ENCODE peak calls at places on chromosomes 4 and X, in seven cellular contexts. One of them, this sample, is unnamed.

GRCh38 chr4:75513529-75514130 is 573 bp downstream of the RCHY1 start:
- DNase-seq in GM03348: no peak
- DNase-seq in testis: no peak
- DNase-seq in hepatocyte: peak
- DNase-seq in frontal cortex: no peak
- DNase-seq in substantia nigra: no peak
- DNase-seq in fibroblast of pulmonary artery: peak
- DNase-seq in this sample: peak

GRCh38 chrX:3713225-3713936 is at the start of gene PRKX:
- DNase-seq in testis: peak
- DNase-seq in fibroblast of pulmonary artery: peak
- DNase-seq in substantia nigra: peak
- DNase-seq in GM03348: peak
- DNase-seq in frontal cortex: peak
- DNase-seq in hepatocyte: peak
- DNase-seq in this sample: peak

GRCh38 chr4:8157496-8157895 is 1.1 kb downstream of the ABLIM2 start:
- DNase-seq in fibroblast of pulmonary artery: peak
- DNase-seq in hepatocyte: no peak
- DNase-seq in frontal cortex: no peak
- DNase-seq in substantia nigra: no peak
- DNase-seq in GM03348: no peak
- DNase-seq in testis: no peak
- DNase-seq in this sample: peak

GRCh38 chr4:139266583-139267257 is 13.3 kb downstream of the MGARP start:
- DNase-seq in fibroblast of pulmonary artery: peak
- DNase-seq in frontal cortex: peak
- DNase-seq in testis: peak
- DNase-seq in substantia nigra: peak
- DNase-seq in GM03348: peak
- DNase-seq in hepatocyte: peak
- DNase-seq in this sample: peak

GRCh38 chr4:124940387-124940786 is 227.9 kb upstream of the ANKRD50 start:
- DNase-seq in substantia nigra: no peak
- DNase-seq in fibroblast of pulmonary artery: peak
- DNase-seq in GM03348: peak
- DNase-seq in frontal cortex: no peak
- DNase-seq in testis: no peak
- DNase-seq in hepatocyte: no peak
- DNase-seq in this sample: no peak

GRCh38 chr4:40607224-40607623 is 22.4 kb downstream of the RBM47 start:
- DNase-seq in testis: no peak
- DNase-seq in frontal cortex: no peak
- DNase-seq in fibroblast of pulmonary artery: peak
- DNase-seq in substantia nigra: no peak
- DNase-seq in GM03348: no peak
- DNase-seq in hepatocyte: no peak
- DNase-seq in this sample: peak

GRCh38 chr4:2461246-2461960 is 7.5 kb upstream of the RNF4 start:
- DNase-seq in fibroblast of pulmonary artery: no peak
- DNase-seq in GM03348: no peak
- DNase-seq in hepatocyte: no peak
- DNase-seq in frontal cortex: no peak
- DNase-seq in testis: no peak
- DNase-seq in substantia nigra: no peak
- DNase-seq in this sample: no peak

GRCh38 chr4:26288308-26288982 is 32.4 kb upstream of the RBPJ start:
- DNase-seq in frontal cortex: no peak
- DNase-seq in hepatocyte: no peak
- DNase-seq in testis: no peak
- DNase-seq in substantia nigra: no peak
- DNase-seq in fibroblast of pulmonary artery: peak
- DNase-seq in GM03348: peak
- DNase-seq in this sample: peak

GRCh38 chr4:123922847-123923246 is 526.3 kb downstream of the SPRY1 start:
- DNase-seq in GM03348: no peak
- DNase-seq in testis: no peak
- DNase-seq in hepatocyte: no peak
- DNase-seq in frontal cortex: no peak
- DNase-seq in substantia nigra: no peak
- DNase-seq in fibroblast of pulmonary artery: peak
- DNase-seq in this sample: peak

GRCh38 chr4:34323549-34324325 is 1920.6 kb downstream of the ARAP2 start:
- DNase-seq in frontal cortex: no peak
- DNase-seq in GM03348: peak
- DNase-seq in fibroblast of pulmonary artery: peak
- DNase-seq in hepatocyte: no peak
- DNase-seq in substantia nigra: no peak
- DNase-seq in testis: no peak
- DNase-seq in this sample: no peak

GRCh38 chr4:31422006-31422405 is 701.8 kb downstream of the PCDH7 start:
- DNase-seq in hepatocyte: no peak
- DNase-seq in frontal cortex: no peak
- DNase-seq in testis: no peak
- DNase-seq in GM03348: no peak
- DNase-seq in substantia nigra: no peak
- DNase-seq in fibroblast of pulmonary artery: no peak
- DNase-seq in this sample: no peak

GRCh38 chr4:159487284-159487747 is 384.4 kb downstream of the RAPGEF2 start:
- DNase-seq in GM03348: peak
- DNase-seq in frontal cortex: peak
- DNase-seq in fibroblast of pulmonary artery: peak
- DNase-seq in testis: peak
- DNase-seq in hepatocyte: peak
- DNase-seq in substantia nigra: peak
- DNase-seq in this sample: peak

GRCh38 chrX:18758166-18758932 is 50.9 kb downstream of the PPEF1 start:
- DNase-seq in testis: no peak
- DNase-seq in hepatocyte: no peak
- DNase-seq in fibroblast of pulmonary artery: no peak
- DNase-seq in GM03348: no peak
- DNase-seq in frontal cortex: no peak
- DNase-seq in substantia nigra: no peak
- DNase-seq in this sample: no peak

GRCh38 chr4:114694770-114695169 is 96.2 kb downstream of the UGT8 start:
- DNase-seq in testis: no peak
- DNase-seq in substantia nigra: no peak
- DNase-seq in frontal cortex: no peak
- DNase-seq in fibroblast of pulmonary artery: peak
- DNase-seq in hepatocyte: peak
- DNase-seq in GM03348: peak
- DNase-seq in this sample: peak

GRCh38 chr4:856468-856901 is 30.6 kb upstream of the CPLX1 start:
- DNase-seq in fibroblast of pulmonary artery: no peak
- DNase-seq in frontal cortex: no peak
- DNase-seq in substantia nigra: no peak
- DNase-seq in hepatocyte: no peak
- DNase-seq in GM03348: no peak
- DNase-seq in testis: no peak
- DNase-seq in this sample: no peak

GRCh38 chrX:40383969-40384368 is 196.8 kb upstream of the ATP6AP2 start:
- DNase-seq in testis: no peak
- DNase-seq in frontal cortex: no peak
- DNase-seq in fibroblast of pulmonary artery: no peak
- DNase-seq in hepatocyte: no peak
- DNase-seq in GM03348: no peak
- DNase-seq in substantia nigra: no peak
- DNase-seq in this sample: no peak

GRCh38 chr4:53510316-53510715 is 81.0 kb downstream of the LNX1 start:
- DNase-seq in hepatocyte: no peak
- DNase-seq in frontal cortex: no peak
- DNase-seq in fibroblast of pulmonary artery: peak
- DNase-seq in substantia nigra: no peak
- DNase-seq in GM03348: no peak
- DNase-seq in testis: no peak
- DNase-seq in this sample: no peak

GRCh38 chrX:150224676-150225075 is 138.4 kb upstream of the MAMLD1 start:
- DNase-seq in substantia nigra: no peak
- DNase-seq in hepatocyte: no peak
- DNase-seq in frontal cortex: no peak
- DNase-seq in GM03348: no peak
- DNase-seq in testis: no peak
- DNase-seq in fibroblast of pulmonary artery: no peak
- DNase-seq in this sample: no peak

GRCh38 chr4:186204103-186204559 is 12.8 kb downstream of the CYP4V2 start:
- DNase-seq in frontal cortex: no peak
- DNase-seq in fibroblast of pulmonary artery: peak
- DNase-seq in hepatocyte: no peak
- DNase-seq in substantia nigra: no peak
- DNase-seq in testis: peak
- DNase-seq in GM03348: no peak
- DNase-seq in this sample: no peak

GRCh38 chrX:72262077-72262476 is 15.0 kb downstream of the RPS4X start:
- DNase-seq in testis: no peak
- DNase-seq in frontal cortex: no peak
- DNase-seq in substantia nigra: no peak
- DNase-seq in hepatocyte: no peak
- DNase-seq in GM03348: no peak
- DNase-seq in fibroblast of pulmonary artery: no peak
- DNase-seq in this sample: no peak

GRCh38 chr4:105613326-105613725 is 60.9 kb downstream of the ARHGEF38 start:
- DNase-seq in GM03348: no peak
- DNase-seq in hepatocyte: no peak
- DNase-seq in fibroblast of pulmonary artery: no peak
- DNase-seq in frontal cortex: no peak
- DNase-seq in testis: no peak
- DNase-seq in substantia nigra: no peak
- DNase-seq in this sample: no peak

GRCh38 chr4:16659120-16659519 is 239.3 kb downstream of the LDB2 start:
- DNase-seq in substantia nigra: no peak
- DNase-seq in GM03348: peak
- DNase-seq in hepatocyte: peak
- DNase-seq in testis: no peak
- DNase-seq in frontal cortex: no peak
- DNase-seq in fibroblast of pulmonary artery: no peak
- DNase-seq in this sample: no peak

GRCh38 chr4:7750972-7751371 is 188.7 kb downstream of the AFAP1 start:
- DNase-seq in GM03348: no peak
- DNase-seq in hepatocyte: no peak
- DNase-seq in testis: no peak
- DNase-seq in fibroblast of pulmonary artery: no peak
- DNase-seq in substantia nigra: no peak
- DNase-seq in frontal cortex: no peak
- DNase-seq in this sample: no peak

GRCh38 chr4:85869156-85869555 is 394.2 kb downstream of the ARHGAP24 start:
- DNase-seq in testis: no peak
- DNase-seq in hepatocyte: no peak
- DNase-seq in fibroblast of pulmonary artery: peak
- DNase-seq in substantia nigra: no peak
- DNase-seq in GM03348: no peak
- DNase-seq in frontal cortex: no peak
- DNase-seq in this sample: no peak

GRCh38 chr4:109511414-109511813 is 48.6 kb upstream of the MCUB start:
- DNase-seq in frontal cortex: no peak
- DNase-seq in testis: no peak
- DNase-seq in GM03348: no peak
- DNase-seq in substantia nigra: no peak
- DNase-seq in fibroblast of pulmonary artery: no peak
- DNase-seq in hepatocyte: no peak
- DNase-seq in this sample: no peak

GRCh38 chr4:159209249-159209648 is 106.4 kb downstream of the RAPGEF2 start:
- DNase-seq in substantia nigra: no peak
- DNase-seq in fibroblast of pulmonary artery: no peak
- DNase-seq in GM03348: no peak
- DNase-seq in testis: no peak
- DNase-seq in hepatocyte: no peak
- DNase-seq in frontal cortex: no peak
- DNase-seq in this sample: no peak

GRCh38 chrX:20217906-20218305 is 48.8 kb downstream of the RPS6KA3 start:
- DNase-seq in frontal cortex: no peak
- DNase-seq in substantia nigra: no peak
- DNase-seq in GM03348: no peak
- DNase-seq in testis: no peak
- DNase-seq in hepatocyte: no peak
- DNase-seq in fibroblast of pulmonary artery: no peak
- DNase-seq in this sample: no peak

GRCh38 chr4:38820329-38821061 is 15.9 kb upstream of the TLR1 start:
- DNase-seq in hepatocyte: no peak
- DNase-seq in fibroblast of pulmonary artery: no peak
- DNase-seq in GM03348: no peak
- DNase-seq in frontal cortex: no peak
- DNase-seq in substantia nigra: no peak
- DNase-seq in testis: no peak
- DNase-seq in this sample: no peak

GRCh38 chrX:261167-261857 is 19.9 kb upstream of the PLCXD1 start:
- DNase-seq in frontal cortex: no peak
- DNase-seq in GM03348: no peak
- DNase-seq in hepatocyte: peak
- DNase-seq in fibroblast of pulmonary artery: peak
- DNase-seq in testis: no peak
- DNase-seq in substantia nigra: no peak
- DNase-seq in this sample: no peak

GRCh38 chr4:1376841-1377605 is 29.2 kb downstream of the NKX1-1 start:
- DNase-seq in fibroblast of pulmonary artery: no peak
- DNase-seq in GM03348: no peak
- DNase-seq in hepatocyte: no peak
- DNase-seq in testis: no peak
- DNase-seq in frontal cortex: no peak
- DNase-seq in substantia nigra: no peak
- DNase-seq in this sample: no peak

GRCh38 chr4:16083217-16084191 is at the start of gene PROM1:
- DNase-seq in hepatocyte: peak
- DNase-seq in fibroblast of pulmonary artery: no peak
- DNase-seq in substantia nigra: no peak
- DNase-seq in frontal cortex: no peak
- DNase-seq in testis: peak
- DNase-seq in GM03348: peak
- DNase-seq in this sample: no peak

GRCh38 chr4:155931634-155932033 is 22.0 kb downstream of the CTSO start:
- DNase-seq in GM03348: no peak
- DNase-seq in hepatocyte: no peak
- DNase-seq in substantia nigra: no peak
- DNase-seq in testis: no peak
- DNase-seq in fibroblast of pulmonary artery: no peak
- DNase-seq in frontal cortex: no peak
- DNase-seq in this sample: no peak

GRCh38 chr4:1323280-1323634 is 23.8 kb upstream of the UVSSA start:
- DNase-seq in GM03348: no peak
- DNase-seq in substantia nigra: no peak
- DNase-seq in frontal cortex: no peak
- DNase-seq in testis: no peak
- DNase-seq in hepatocyte: no peak
- DNase-seq in fibroblast of pulmonary artery: no peak
- DNase-seq in this sample: no peak

GRCh38 chr4:911871-912490 is 20.1 kb downstream of the GAK start:
- DNase-seq in frontal cortex: no peak
- DNase-seq in testis: no peak
- DNase-seq in GM03348: no peak
- DNase-seq in fibroblast of pulmonary artery: no peak
- DNase-seq in hepatocyte: no peak
- DNase-seq in substantia nigra: no peak
- DNase-seq in this sample: no peak

GRCh38 chrX:107871136-107871535 is 45.5 kb downstream of the MID2 start:
- DNase-seq in testis: no peak
- DNase-seq in GM03348: no peak
- DNase-seq in hepatocyte: no peak
- DNase-seq in substantia nigra: no peak
- DNase-seq in frontal cortex: no peak
- DNase-seq in fibroblast of pulmonary artery: no peak
- DNase-seq in this sample: no peak

GRCh38 chr4:3211866-3212265 is 37.1 kb upstream of the MSANTD1 start:
- DNase-seq in fibroblast of pulmonary artery: no peak
- DNase-seq in GM03348: no peak
- DNase-seq in frontal cortex: no peak
- DNase-seq in testis: no peak
- DNase-seq in hepatocyte: no peak
- DNase-seq in substantia nigra: no peak
- DNase-seq in this sample: no peak

GRCh38 chr4:74056114-74056857 is 17.8 kb upstream of the CXCL3 start:
- DNase-seq in testis: no peak
- DNase-seq in frontal cortex: no peak
- DNase-seq in hepatocyte: no peak
- DNase-seq in GM03348: peak
- DNase-seq in fibroblast of pulmonary artery: peak
- DNase-seq in substantia nigra: no peak
- DNase-seq in this sample: no peak